ENCODE peak calls at places on chromosomes 16 and 17, in six cellular contexts. L, T, I, Z, O and B are unnamed samples.

GRCh38 chr17:48608921-48609505 is 1.8 kb downstream of the HOXB7 start:
- DNase-seq in L (no peak), T (no peak), I (no peak), Z (no peak), O (no peak), B (no peak)

GRCh38 chr17:37310940-37311339 is 64.8 kb upstream of the C17orf78 start:
- DNase-seq in L (no peak), T (no peak), I (no peak), Z (no peak), O (no peak), B (no peak)

GRCh38 chr16:19582050-19582784 is 26.7 kb downstream of the VPS35L start:
- DNase-seq in L (no peak), T (no peak), I (no peak), Z (no peak), O (no peak), B (no peak)

GRCh38 chr16:21626659-21627277 is 25.6 kb downstream of the IGSF6 start:
- DNase-seq in L (no peak), T (no peak), I (peak), Z (no peak), O (no peak), B (no peak)

GRCh38 chr17:58005031-58005727 is 1.9 kb downstream of the SRSF1 start:
- DNase-seq in L (no peak), T (no peak), I (no peak), Z (no peak), O (no peak), B (no peak)

GRCh38 chr17:36501963-36502362 is 15.5 kb downstream of the ZNHIT3 start:
- DNase-seq in L (no peak), T (no peak), I (no peak), Z (no peak), O (no peak), B (no peak)

GRCh38 chr17:71765437-71765836 is 355.4 kb upstream of the SOX9 start:
- DNase-seq in L (no peak), T (no peak), I (no peak), Z (no peak), O (peak), B (no peak)

GRCh38 chr17:4304417-4305027 is 40.7 kb upstream of the ANKFY1 start:
- DNase-seq in L (peak), T (peak), I (peak), Z (peak), O (peak), B (peak)

GRCh38 chr17:82386256-82386831 is 14.8 kb downstream of the UTS2R start:
- DNase-seq in L (no peak), T (no peak), I (no peak), Z (no peak), O (no peak), B (no peak)